ENCODE peak calls at places on chromosome 4, in four cellular contexts. L is HCT116, I is K562, V is HepG2. N is an unnamed sample.

GRCh38 chr4:146932111-146932510 is 13.6 kb downstream of the TTC29 start:
- DNase-seq in I (no peak), L (no peak), V (no peak), N (no peak)

GRCh38 chr4:109131559-109131958 is 170.9 kb downstream of the COL25A1 start:
- DNase-seq in I (no peak), V (no peak), L (no peak), N (no peak)

GRCh38 chr4:155405059-155405458 is 28.3 kb upstream of the MAP9 start:
- DNase-seq in I (no peak), V (no peak), L (no peak), N (no peak)

GRCh38 chr4:80097395-80098177 is 24.6 kb upstream of the ANTXR2 start:
- DNase-seq in V (no peak), I (no peak), L (no peak), N (no peak)

GRCh38 chr4:168598191-168598590 is 101.3 kb downstream of the PALLD start:
- DNase-seq in L (no peak), I (no peak), V (no peak), N (no peak)

GRCh38 chr4:1637580-1638271 is 46.4 kb downstream of the FAM53A start:
- DNase-seq in L (no peak), V (no peak), I (no peak), N (no peak)

GRCh38 chr4:139841464-139842195 is 176.0 kb downstream of the MGST2 start:
- DNase-seq in L (no peak), V (peak), I (peak), N (no peak)

GRCh38 chr4:186204611-186205144 is 13.3 kb downstream of the CYP4V2 start:
- DNase-seq in I (no peak), L (no peak), V (no peak), N (no peak)

GRCh38 chr4:86981789-86982188 is 47.0 kb downstream of the AFF1 start:
- DNase-seq in I (no peak), L (no peak), V (no peak), N (no peak)

GRCh38 chr4:173417833-173418232 is 18.9 kb upstream of the SCRG1 start:
- DNase-seq in I (no peak), L (no peak), V (no peak), N (no peak)

GRCh38 chr4:176191974-176192373 is 3.4 kb downstream of the SPATA4 start:
- DNase-seq in V (no peak), I (no peak), L (no peak), N (peak)

GRCh38 chr4:167614866-167615265 is 380.6 kb upstream of the SPOCK3 start:
- DNase-seq in I (no peak), L (no peak), V (no peak), N (no peak)

GRCh38 chr4:156021298-156021697 is 67.6 kb upstream of the CTSO start:
- DNase-seq in V (no peak), I (no peak), L (no peak), N (no peak)

GRCh38 chr4:151694819-151695730 is 65.7 kb downstream of the GATB start:
- DNase-seq in V (no peak), I (no peak), L (no peak), N (no peak)

GRCh38 chr4:16642897-16643296 is 255.5 kb downstream of the LDB2 start:
- DNase-seq in L (no peak), I (peak), V (peak), N (no peak)

GRCh38 chr4:108087293-108087967 is 81.3 kb downstream of the LEF1 start:
- DNase-seq in I (no peak), V (no peak), L (no peak), N (no peak)

GRCh38 chr4:8144359-8144758 is 14.3 kb downstream of the ABLIM2 start:
- DNase-seq in V (no peak), L (no peak), I (no peak), N (no peak)

GRCh38 chr4:173529505-173530325 is at the start of gene HAND2:
- DNase-seq in I (peak), V (no peak), L (no peak), N (no peak)

GRCh38 chr4:150164956-150165355 is 86.7 kb downstream of the DCLK2 start:
- DNase-seq in V (no peak), I (no peak), L (no peak), N (no peak)

GRCh38 chr4:81565137-81565870 is 93.6 kb upstream of the RASGEF1B start:
- DNase-seq in L (no peak), V (no peak), I (no peak), N (no peak)

GRCh38 chr4:153142700-153143438 is 61.4 kb upstream of the TRIM2 start:
- DNase-seq in V (peak), L (peak), I (no peak), N (peak)

GRCh38 chr4:83552924-83553323 is 17.0 kb downstream of the GPAT3 start:
- DNase-seq in I (no peak), V (no peak), L (no peak), N (no peak)

GRCh38 chr4:141131738-141132688 is 1.3 kb downstream of the RNF150 start:
- DNase-seq in I (no peak), V (no peak), L (no peak), N (no peak)

GRCh38 chr4:81492596-81492995 is 20.9 kb upstream of the RASGEF1B start:
- DNase-seq in V (no peak), L (no peak), I (no peak), N (no peak)

GRCh38 chr4:29632199-29632598 is 1088.0 kb upstream of the PCDH7 start:
- DNase-seq in I (no peak), L (no peak), V (no peak), N (no peak)

GRCh38 chr4:23999714-24000113 is 109.9 kb upstream of the PPARGC1A start:
- DNase-seq in V (no peak), L (no peak), I (no peak), N (no peak)

GRCh38 chr4:61442936-61443335 is 242.8 kb downstream of the ADGRL3 start:
- DNase-seq in V (no peak), I (no peak), L (no peak), N (no peak)

GRCh38 chr4:149961876-149962597 is 116.2 kb upstream of the DCLK2 start:
- DNase-seq in V (no peak), I (no peak), L (no peak), N (no peak)

GRCh38 chr4:13984996-13985780 is 357.7 kb upstream of the BOD1L1 start:
- DNase-seq in V (no peak), I (no peak), L (no peak), N (no peak)

GRCh38 chr4:57151481-57151880 is 41.3 kb upstream of the IGFBP7 start:
- DNase-seq in V (no peak), L (no peak), I (no peak), N (no peak)

GRCh38 chr4:151865327-151865726 is 104.5 kb upstream of the GATB start:
- DNase-seq in I (no peak), L (no peak), V (no peak), N (no peak)

GRCh38 chr4:56410247-56410646 is 23.0 kb upstream of the AASDH start:
- DNase-seq in L (peak), V (peak), I (no peak), N (no peak)

GRCh38 chr4:145623831-145624230 is 4.6 kb downstream of the MMAA start:
- DNase-seq in L (no peak), I (no peak), V (no peak), N (no peak)

GRCh38 chr4:35565640-35566039 is 678.7 kb downstream of the ARAP2 start:
- DNase-seq in L (no peak), I (no peak), V (no peak), N (no peak)

GRCh38 chr4:148441624-148441985 is 609 bp downstream of the NR3C2 start:
- DNase-seq in V (no peak), L (no peak), I (no peak), N (no peak)

DNA sequence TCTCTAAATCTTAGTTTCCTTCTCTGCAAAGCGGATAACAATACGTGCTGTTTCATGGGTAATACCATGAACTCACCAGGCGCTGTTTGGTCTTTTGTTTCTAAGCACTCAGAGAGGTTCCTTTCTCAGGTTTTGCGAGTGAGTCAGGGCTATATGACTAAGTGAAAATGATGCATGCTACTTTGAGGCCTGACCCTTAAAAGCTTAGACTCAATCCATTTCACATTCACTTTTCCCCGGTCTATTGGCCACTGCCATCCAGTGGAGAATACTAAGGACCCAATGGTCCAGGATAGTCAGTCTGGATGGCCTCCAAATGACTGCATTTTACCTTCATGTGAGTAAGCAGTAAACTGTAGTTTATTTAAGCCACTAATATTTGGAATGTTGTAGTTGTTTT is 400.8 kb upstream of the SLIT2 start:
- DNase-seq in V (no peak), I (no peak), L (peak), N (peak)
- TF ChIP-seq CTCF in V (no peak), I (no peak), L (peak), N (no peak)

GRCh38 chr4:72552447-72552846 is 16.6 kb downstream of the ADAMTS3 start:
- DNase-seq in I (no peak), L (no peak), V (no peak), N (no peak)

GRCh38 chr4:72558655-72559054 is 10.4 kb downstream of the ADAMTS3 start:
- DNase-seq in V (no peak), L (no peak), I (no peak), N (no peak)

GRCh38 chr4:72555377-72555831 is 13.6 kb downstream of the ADAMTS3 start:
- DNase-seq in I (peak), L (no peak), V (no peak), N (no peak)

GRCh38 chr4:72553540-72553939 is 15.5 kb downstream of the ADAMTS3 start:
- DNase-seq in L (no peak), V (no peak), I (peak), N (no peak)

DNA sequence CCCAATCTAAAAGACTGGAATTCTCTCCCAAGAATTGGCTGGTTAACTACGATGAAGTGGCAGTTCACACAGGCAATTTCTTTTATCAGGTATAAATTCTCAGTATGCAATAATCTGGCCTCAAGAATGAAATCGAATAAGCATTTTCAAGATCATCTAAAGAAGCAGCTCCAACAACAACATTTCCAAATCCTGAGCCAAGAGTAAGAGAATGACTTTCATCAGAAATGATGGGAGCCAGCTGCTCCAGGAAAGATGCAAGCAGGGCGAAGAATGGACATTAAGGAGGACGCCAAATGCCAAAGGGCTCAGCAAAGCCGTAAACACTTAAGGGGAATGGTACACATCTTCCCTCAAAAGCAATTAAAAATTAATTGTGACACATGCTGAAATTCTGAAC is 12.0 kb downstream of the ADAMTS3 start:
- DNase-seq in I (no peak), V (no peak), L (no peak), N (no peak)
- TF ChIP-seq TCF7L2 in I (no peak), V (no peak), L (no peak), N (no peak)

GRCh38 chr4:32140636-32141035 is 1420.5 kb downstream of the PCDH7 start:
- DNase-seq in I (no peak), L (no peak), V (no peak), N (no peak)
- H3K4me3 ChIP-seq in I (no peak), L (no peak), V (no peak), N (no peak)

GRCh38 chr4:143183513-143184216 is 1.1 kb upstream of the USP38 start:
- DNase-seq in V (no peak), I (no peak), L (no peak), N (no peak)

GRCh38 chr4:143184503-143185252 is at the start of gene USP38:
- DNase-seq in I (peak), V (peak), L (peak), N (peak)

GRCh38 chr4:143184217-143184502 is 557 bp upstream of the USP38 start:
- DNase-seq in I (no peak), V (no peak), L (no peak), N (no peak)

DNA sequence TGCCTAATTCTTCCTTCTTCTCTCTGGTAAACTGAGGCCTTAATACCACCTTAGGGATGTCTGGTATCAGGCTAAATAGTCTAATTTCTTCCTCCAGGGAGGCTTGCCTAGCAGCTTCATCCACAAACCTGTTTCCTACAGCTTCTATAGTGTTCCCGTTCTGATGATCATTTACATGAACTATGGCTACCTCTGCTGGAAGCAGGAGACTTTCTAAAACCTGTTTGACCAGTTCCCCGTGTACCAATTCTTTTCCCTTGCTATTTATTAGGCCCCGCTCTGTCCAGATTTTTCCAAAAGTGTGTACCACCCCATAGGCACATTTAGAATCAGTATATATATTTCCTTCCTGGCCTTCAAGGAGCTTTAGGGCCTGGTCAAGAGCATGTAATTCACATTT is 5.8 kb upstream of the USP38 start:
- DNase-seq in I (no peak), L (no peak), V (no peak), N (no peak)
- TF ChIP-seq CTCF in I (no peak), L (no peak), V (peak), N (peak)

GRCh38 chr4:76926841-76927240 is 22.7 kb upstream of the SEPTIN11 start:
- DNase-seq in L (no peak), I (no peak), V (no peak), N (no peak)

GRCh38 chr4:76931576-76932276 is 17.8 kb upstream of the SEPTIN11 start:
- DNase-seq in V (peak), I (no peak), L (no peak), N (no peak)

DNA sequence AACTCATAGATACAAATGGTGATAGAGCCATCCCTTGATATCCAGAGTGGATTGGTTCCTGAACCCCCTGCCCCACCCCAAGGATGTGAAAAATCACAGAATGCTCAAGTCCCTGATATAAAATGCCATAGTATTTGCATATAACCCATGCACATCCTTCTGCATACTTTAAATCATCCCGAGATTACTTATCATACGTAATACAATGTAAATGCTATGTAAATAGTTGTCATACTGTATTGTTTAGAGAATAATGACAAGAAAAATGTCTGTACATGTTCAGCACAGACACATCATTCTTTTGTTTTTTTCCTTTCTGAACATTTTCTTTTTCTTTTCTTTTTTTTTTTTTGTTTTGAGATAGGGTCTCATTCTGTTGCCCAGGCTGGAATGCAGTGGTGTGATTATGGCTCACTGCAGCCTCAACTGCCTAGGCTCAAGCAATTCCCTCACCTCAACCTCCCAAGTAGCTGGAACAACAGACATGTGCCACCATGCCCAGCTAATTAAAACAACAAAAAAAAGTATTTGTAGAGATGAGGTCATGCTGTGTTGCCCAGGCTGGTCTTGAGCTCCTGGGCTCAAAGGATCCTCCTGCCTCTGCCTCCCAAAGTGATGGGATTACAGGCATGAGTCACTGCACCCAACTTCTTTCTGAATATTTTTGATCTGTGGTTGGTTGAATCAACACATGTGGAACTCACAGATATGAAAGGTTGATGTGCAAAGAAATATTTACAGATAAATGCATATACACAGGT is 18.7 kb upstream of the SEPTIN11 start:
- DNase-seq in I (no peak), V (no peak), L (no peak), N (no peak)
- TF ChIP-seq TCF7L2 in I (no peak), V (no peak), L (no peak), N (no peak)

GRCh38 chr4:122968227-122968812 is 45.9 kb upstream of the NUDT6 start:
- DNase-seq in I (no peak), L (no peak), V (no peak), N (no peak)
- H3K4me3 ChIP-seq in I (no peak), L (no peak), V (no peak), N (no peak)

GRCh38 chr4:134650461-134650860 is 448.9 kb upstream of the PABPC4L start:
- DNase-seq in L (no peak), V (no peak), I (no peak), N (no peak)
- TF ChIP-seq CTCF in L (no peak), V (no peak), I (no peak), N (no peak)

DNA sequence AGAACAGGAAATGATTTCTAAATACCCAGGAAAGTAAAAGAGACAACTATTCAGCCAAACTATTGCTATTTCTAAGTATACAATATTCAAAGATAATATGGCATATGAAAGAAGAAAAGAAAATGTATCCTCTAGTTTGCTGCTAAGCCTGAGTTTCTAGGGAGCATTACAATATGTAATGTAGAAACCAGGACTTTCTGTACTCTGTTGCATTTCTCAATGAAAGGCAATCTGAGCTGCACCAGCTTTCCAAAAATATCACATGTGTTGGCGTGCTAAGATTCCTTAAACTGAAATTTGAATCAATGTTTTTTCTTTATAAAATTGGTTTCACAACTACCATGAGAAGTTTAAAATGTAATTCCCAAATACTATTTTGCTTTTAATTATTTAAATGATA is 129.6 kb downstream of the ANK2 start:
- DNase-seq in V (no peak), L (no peak), I (no peak), N (no peak)
- TF ChIP-seq TCF7L2 in V (no peak), L (no peak), I (no peak), N (no peak)